ENCODE peak calls at places on chromosomes 7 and 10, in nine cellular contexts. Z is kidney; K is ovary; N is uterus; Y is CD4-positive, alpha-beta T cell; E is lower lobe of right lung; A is left ventricle myocardium inferior; Q is neuronal stem cell; V is OCI-LY7. L is an unnamed sample. For H3K9me3, the result is how much of the 10 kb centered on the place peaks cover.

GRCh38 chr10:86798636-86799035 is 42.2 kb downstream of the BMPR1A start:
- DNase-seq in N (no peak), K (no peak), Y (no peak), E (no peak), V (no peak), Q (no peak), Z (no peak), A (no peak), L (no peak)

GRCh38 chr7:28804990-28805389 is 153.1 kb downstream of the TRIL start:
- DNase-seq in Y (no peak), Q (no peak), K (no peak), V (no peak), N (no peak), E (no peak), A (no peak), Z (no peak), L (no peak)

GRCh38 chr10:79376751-79377556 is 29.7 kb downstream of the PPIF start:
- DNase-seq in N (no peak), A (no peak), K (no peak), Q (no peak), V (no peak), Z (peak), E (no peak), Y (no peak), L (peak)

GRCh38 chr10:131068311-131068710 is 243.2 kb downstream of the TCERG1L start:
- DNase-seq in K (no peak), A (no peak), N (no peak), Z (no peak), Q (no peak), Y (no peak), V (no peak), E (no peak), L (no peak)

GRCh38 chr7:156732091-156732621 is 91.6 kb downstream of the RNF32 start:
- DNase-seq in A (no peak), N (no peak), E (no peak), K (no peak), Z (no peak), Q (no peak), Y (no peak), V (no peak), L (no peak)

GRCh38 chr10:15461353-15462108 is 90.4 kb upstream of the FAM171A1 start:
- DNase-seq in E (no peak), Z (peak), V (no peak), K (no peak), N (peak), A (peak), Y (no peak), Q (no peak), L (no peak)

GRCh38 chr7:70352088-70352487 is 753.8 kb downstream of the AUTS2 start:
- DNase-seq in Z (no peak), Q (no peak), K (no peak), E (no peak), Y (no peak), N (no peak), A (no peak), V (no peak), L (no peak)

GRCh38 chr7:145030754-145031153 is 194.9 kb upstream of the TPK1 start:
- DNase-seq in V (no peak), Z (no peak), A (no peak), E (no peak), N (no peak), Q (no peak), Y (no peak), K (no peak), L (no peak)

GRCh38 chr10:22629843-22630228 is 84.5 kb downstream of the PIP4K2A start:
- DNase-seq in E (no peak), Q (no peak), V (no peak), Z (peak), N (no peak), A (no peak), K (no peak), Y (no peak), L (no peak)

GRCh38 chr7:142793156-142793555 is 22.4 kb downstream of the PRSS2 start:
- DNase-seq in N (no peak), Q (no peak), A (no peak), E (no peak), Y (no peak), K (no peak), Z (no peak), V (no peak), L (no peak)

GRCh38 chr7:16695621-16696237 is 49.7 kb downstream of the BZW2 start:
- DNase-seq in N (no peak), A (no peak), E (no peak), K (no peak), Q (peak), Z (no peak), Y (no peak), V (peak), L (no peak)

GRCh38 chr10:70594161-70594560 is 8.4 kb downstream of the PRF1 start:
- DNase-seq in A (no peak), V (no peak), Y (no peak), Z (no peak), N (no peak), E (no peak), Q (no peak), K (no peak), L (peak)

GRCh38 chr7:47573758-47574472 is 8.0 kb downstream of the TNS3 start:
- DNase-seq in E (no peak), K (no peak), Z (no peak), Y (no peak), Q (no peak), V (no peak), A (no peak), N (peak), L (no peak)

GRCh38 chr10:11573497-11573896 is 38.0 kb downstream of the USP6NL start:
- DNase-seq in Y (no peak), K (no peak), Q (peak), Z (no peak), A (no peak), N (no peak), E (no peak), V (peak), L (no peak)

GRCh38 chr10:123140164-123140982 is 4.6 kb downstream of the HMX3 start:
- DNase-seq in N (no peak), V (no peak), A (no peak), Y (no peak), E (no peak), Z (no peak), K (no peak), Q (no peak), L (peak)

GRCh38 chr10:76632158-76633051 is 1005.2 kb downstream of the KCNMA1 start:
- DNase-seq in A (no peak), Y (peak), V (peak), Q (no peak), N (no peak), Z (no peak), E (no peak), K (no peak), L (no peak)

GRCh38 chr10:3363316-3364070 is 190.9 kb upstream of the PITRM1 start:
- DNase-seq in N (no peak), Q (no peak), Y (no peak), Z (no peak), E (no peak), A (no peak), V (no peak), K (no peak), L (no peak)

GRCh38 chr10:63214586-63214985 is 81.5 kb downstream of the NRBF2 start:
- DNase-seq in V (no peak), K (no peak), Z (no peak), E (no peak), N (no peak), A (no peak), Q (no peak), Y (no peak), L (no peak)

GRCh38 chr10:125087897-125088215 is 72.5 kb downstream of the CTBP2 start:
- DNase-seq in K (peak), A (no peak), E (no peak), Y (no peak), N (no peak), Q (no peak), V (no peak), Z (no peak), L (no peak)

GRCh38 chr10:11757452-11757819 is 15.3 kb downstream of the ECHDC3 start:
- DNase-seq in Q (no peak), Y (no peak), K (peak), E (no peak), A (peak), V (no peak), Z (no peak), N (peak), L (peak)

GRCh38 chr7:1531263-1531978 is 919 bp downstream of the MAFK start:
- DNase-seq in A (no peak), Z (peak), E (no peak), Y (peak), Q (no peak), N (peak), K (peak), V (peak), L (peak)

GRCh38 chr10:1454428-1454827 is 282.9 kb downstream of the ADARB2 start:
- DNase-seq in Y (no peak), Z (no peak), N (no peak), A (no peak), K (no peak), Q (no peak), E (no peak), V (peak), L (peak)

GRCh38 chr10:71029411-71029881 is 141.1 kb upstream of the PCBD1 start:
- DNase-seq in V (no peak), K (no peak), E (no peak), A (peak), Z (no peak), N (no peak), Q (no peak), Y (no peak), L (no peak)

GRCh38 chr10:118730699-118731456 is 23.9 kb downstream of the CACUL1 start:
- DNase-seq in N (no peak), A (no peak), K (no peak), V (no peak), Y (no peak), E (no peak), Z (no peak), Q (no peak), L (no peak)

GRCh38 chr7:27192546-27193334 is 7.2 kb downstream of the HOXA13 start:
- DNase-seq in Y (no peak), Z (peak), V (no peak), A (no peak), N (peak), E (no peak), K (no peak), Q (no peak), L (no peak)

GRCh38 chr10:3106908-3107425 is 39.6 kb downstream of the PFKP start:
- DNase-seq in N (no peak), Z (peak), Y (no peak), A (no peak), V (no peak), Q (no peak), K (no peak), E (no peak), L (no peak)

GRCh38 chr10:13971586-13972475 is 358.9 kb downstream of the FRMD4A start:
- DNase-seq in Z (no peak), Y (no peak), N (no peak), A (no peak), E (no peak), V (no peak), K (no peak), Q (no peak), L (no peak)

GRCh38 chr7:17939670-17940301 is 508 bp downstream of the SNX13 start:
- DNase-seq in N (no peak), V (peak), A (peak), E (no peak), Q (peak), Z (peak), K (peak), Y (peak), L (no peak)

GRCh38 chr7:48742046-48742445 is 182.3 kb upstream of the CDC14C start:
- DNase-seq in Z (no peak), N (no peak), Y (no peak), K (no peak), V (no peak), A (no peak), E (no peak), Q (no peak), L (no peak)

GRCh38 chr10:22710139-22710745 is 4.1 kb downstream of the PIP4K2A start:
- DNase-seq in N (no peak), Z (no peak), V (no peak), A (no peak), Q (no peak), Y (no peak), E (peak), K (no peak), L (no peak)

GRCh38 chr10:11823122-11823988 is at the start of gene PROSER2:
- DNase-seq in V (no peak), K (peak), E (peak), Z (peak), Q (peak), A (peak), N (peak), Y (peak), L (no peak)

GRCh38 chr10:126062132-126063032 is 166.0 kb downstream of the FANK1 start:
- DNase-seq in Y (no peak), K (peak), V (no peak), Q (no peak), A (peak), N (peak), E (peak), Z (peak), L (peak)

GRCh38 chr10:115902596-115902995 is 370.4 kb downstream of the GFRA1 start:
- DNase-seq in V (no peak), Y (no peak), A (no peak), E (no peak), Q (no peak), N (no peak), K (no peak), Z (no peak), L (no peak)

GRCh38 chr10:128896183-128896805 is 570.7 kb upstream of the MGMT start:
- DNase-seq in Y (no peak), Z (no peak), E (no peak), Q (no peak), K (no peak), N (no peak), V (no peak), A (no peak), L (no peak)

GRCh38 chr7:135974667-135975066 is 2.5 kb downstream of the MTPN start:
- DNase-seq in E (no peak), Z (no peak), N (no peak), A (no peak), Q (no peak), V (no peak), K (no peak), Y (no peak), L (no peak)

GRCh38 chr7:26664735-26665420 is 199.5 kb downstream of the SKAP2 start:
- DNase-seq in Y (no peak), Z (peak), Q (no peak), E (no peak), N (no peak), A (no peak), V (peak), K (no peak), L (no peak)

DNA sequence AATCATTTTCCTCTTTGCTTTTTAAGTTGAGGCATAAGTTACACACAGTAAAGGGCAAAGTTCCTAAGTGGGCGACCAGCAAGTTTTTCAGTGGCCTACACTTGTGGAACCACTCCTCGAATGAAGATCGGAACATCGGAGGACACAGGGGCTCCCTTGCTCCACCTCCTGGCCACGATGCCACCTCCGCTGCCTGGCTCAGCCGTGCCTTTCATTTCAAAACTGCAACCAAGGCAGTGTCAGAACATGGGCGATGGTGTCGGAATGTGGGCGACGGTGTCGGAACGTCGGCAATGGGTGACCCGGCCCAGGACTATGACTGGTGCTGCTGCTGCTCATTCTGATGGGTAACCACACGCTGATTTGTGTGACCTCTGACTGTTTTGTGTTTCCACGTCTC is 9.6 kb upstream of the VIPR2 start:
- DNase-seq in K (no peak), Q (no peak), Z (no peak), Y (no peak), V (no peak), N (no peak), E (no peak), A (no peak), L (no peak)
- H3K9me3 ChIP-seq in K (under half), Q (under half), Z (under half), Y (under half), V (under half), N (under half), E (under half), A (under half), L (under half)

GRCh38 chr7:158074896-158075632 is 512.6 kb downstream of the PTPRN2 start:
- DNase-seq in Q (no peak), Y (no peak), A (no peak), Z (peak), N (no peak), E (no peak), V (no peak), K (no peak), L (no peak)
- H3K9me3 ChIP-seq in Q (under half), Y (under half), A (under half), Z (under half), N (under half), E (under half), V (under half), K (under half), L (under half)

GRCh38 chr10:68142761-68143160 is 33.5 kb downstream of the MYPN start:
- DNase-seq in Z (no peak), V (no peak), A (no peak), N (no peak), E (no peak), K (no peak), Y (no peak), Q (no peak), L (no peak)

GRCh38 chr10:68146133-68146532 is 36.8 kb downstream of the MYPN start:
- DNase-seq in K (no peak), N (no peak), Y (no peak), E (no peak), Z (no peak), V (no peak), Q (no peak), A (no peak), L (no peak)

GRCh38 chr10:68144709-68145108 is 35.4 kb downstream of the MYPN start:
- DNase-seq in Q (no peak), Y (no peak), E (no peak), V (no peak), N (no peak), Z (no peak), A (no peak), K (no peak), L (no peak)

GRCh38 chr10:68151453-68151852 is 42.2 kb downstream of the MYPN start:
- DNase-seq in Q (no peak), Y (no peak), N (no peak), Z (no peak), V (no peak), E (no peak), K (no peak), A (no peak), L (no peak)

GRCh38 chr10:68145705-68146104 is 36.4 kb downstream of the MYPN start:
- DNase-seq in K (no peak), Y (no peak), V (no peak), Q (no peak), E (no peak), A (no peak), Z (no peak), N (no peak), L (no peak)
- H3K9me3 ChIP-seq in K (under half), Y (under half), V (under half), Q (under half), E (under half), A (under half), Z (under half), N (under half), L (under half)

GRCh38 chr7:137992738-137993394 is 9.0 kb downstream of the CREB3L2 start:
- DNase-seq in Q (no peak), A (peak), N (peak), K (peak), V (no peak), Y (no peak), Z (no peak), E (no peak), L (peak)
- H3K9me3 ChIP-seq in Q (under half), A (under half), N (under half), K (under half), V (under half), Y (under half), Z (under half), E (under half), L (under half)

DNA sequence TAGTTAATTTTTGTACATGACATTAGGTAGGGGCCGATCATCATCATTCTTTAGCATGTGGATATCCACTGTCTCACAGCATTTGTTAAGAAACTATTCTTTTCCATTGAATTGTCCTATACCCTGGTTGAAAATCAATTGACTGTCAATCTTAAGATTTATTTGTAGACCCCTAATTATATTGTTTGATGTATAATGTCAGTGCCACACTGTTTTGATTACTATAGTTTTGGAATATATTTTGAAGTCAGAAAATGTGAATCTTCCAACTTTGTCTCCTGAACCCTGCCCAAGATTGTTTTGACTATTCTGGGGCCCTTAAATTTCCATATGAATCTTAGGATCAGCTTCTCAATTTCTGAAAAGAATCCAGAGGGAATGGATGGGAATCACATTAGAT is 6.6 kb upstream of the LMTK2 start:
- DNase-seq in Q (no peak), Z (no peak), E (no peak), A (no peak), N (no peak), Y (no peak), V (no peak), K (no peak), L (no peak)
- H3K9me3 ChIP-seq in Q (under half), Z (under half), E (under half), A (half or more), N (under half), Y (under half), V (under half), K (under half), L (under half)

L was measured in right atrium auricular region.